ENCODE peak calls at places on chromosomes 7 and 10, in nine cellular contexts. I is mucosa of descending colon; J is DND-41; Y is astrocyte; O is ascending aorta; W is CD8-positive, alpha-beta T cell; C is cardiac fibroblast; M is GM12865; V is tibial artery. P is an unnamed sample.

GRCh38 chr7:93964813-93965212 is 39.3 kb downstream of the BET1 start:
- DNase-seq in I (no peak), J (no peak), Y (no peak), O (no peak), W (no peak), C (no peak), M (no peak), V (no peak), P (no peak)

GRCh38 chr10:95545981-95546380 is 15.2 kb downstream of the SORBS1 start:
- DNase-seq in I (no peak), J (no peak), Y (no peak), O (no peak), W (no peak), C (no peak), M (no peak), V (no peak), P (no peak)

GRCh38 chr10:117409549-117410283 is 34.5 kb upstream of the PDZD8 start:
- DNase-seq in I (no peak), J (no peak), Y (no peak), O (no peak), W (no peak), C (no peak), M (no peak), V (no peak), P (no peak)

GRCh38 chr10:30645340-30645827 is 15.8 kb upstream of the LYZL2 start:
- DNase-seq in I (no peak), J (peak; percentile 20), Y (peak; percentile 55), O (no peak), W (no peak), C (peak; percentile 51), M (no peak), V (no peak), P (peak; percentile 55)

GRCh38 chr10:124918906-124919305 is 23.0 kb upstream of the ZRANB1 start:
- DNase-seq in I (no peak), J (no peak), Y (no peak), O (no peak), W (no peak), C (peak; percentile 24), M (no peak), V (no peak), P (peak; percentile 26)

GRCh38 chr7:73703985-73704639 is 15.4 kb downstream of the STX1A start:
- DNase-seq in I (peak; percentile 82), J (peak; percentile 59), Y (no peak), O (no peak), W (no peak), C (peak; percentile 45), M (no peak), V (no peak), P (peak; percentile 81)

GRCh38 chr10:3427316-3427715 is 254.7 kb upstream of the PITRM1 start:
- DNase-seq in I (no peak), J (no peak), Y (peak; percentile 40), O (no peak), W (no peak), C (no peak), M (no peak), V (no peak), P (no peak)

GRCh38 chr10:29257106-29257783 is 31.6 kb upstream of the LYZL1 start:
- DNase-seq in I (peak; percentile 2), J (no peak), Y (peak; percentile 90), O (no peak), W (no peak), C (peak; percentile 96), M (no peak), V (peak; percentile 91), P (peak; percentile 99)

GRCh38 chr10:89294840-89295239 is 7.0 kb upstream of the IFIT2 start:
- DNase-seq in I (no peak), J (no peak), Y (no peak), O (no peak), W (no peak), C (no peak), M (no peak), V (no peak), P (no peak)

GRCh38 chr10:59181668-59182067 is 5.2 kb downstream of the PHYHIPL start:
- DNase-seq in I (peak; percentile 39), J (no peak), Y (peak; percentile 46), O (no peak), W (no peak), C (peak; percentile 76), M (peak; percentile 76), V (no peak), P (peak; percentile 87)

GRCh38 chr7:6166443-6166871 is 106.0 kb downstream of the CYTH3 start:
- DNase-seq in I (no peak), J (no peak), Y (no peak), O (no peak), W (no peak), C (no peak), M (no peak), V (no peak), P (no peak)

DNA sequence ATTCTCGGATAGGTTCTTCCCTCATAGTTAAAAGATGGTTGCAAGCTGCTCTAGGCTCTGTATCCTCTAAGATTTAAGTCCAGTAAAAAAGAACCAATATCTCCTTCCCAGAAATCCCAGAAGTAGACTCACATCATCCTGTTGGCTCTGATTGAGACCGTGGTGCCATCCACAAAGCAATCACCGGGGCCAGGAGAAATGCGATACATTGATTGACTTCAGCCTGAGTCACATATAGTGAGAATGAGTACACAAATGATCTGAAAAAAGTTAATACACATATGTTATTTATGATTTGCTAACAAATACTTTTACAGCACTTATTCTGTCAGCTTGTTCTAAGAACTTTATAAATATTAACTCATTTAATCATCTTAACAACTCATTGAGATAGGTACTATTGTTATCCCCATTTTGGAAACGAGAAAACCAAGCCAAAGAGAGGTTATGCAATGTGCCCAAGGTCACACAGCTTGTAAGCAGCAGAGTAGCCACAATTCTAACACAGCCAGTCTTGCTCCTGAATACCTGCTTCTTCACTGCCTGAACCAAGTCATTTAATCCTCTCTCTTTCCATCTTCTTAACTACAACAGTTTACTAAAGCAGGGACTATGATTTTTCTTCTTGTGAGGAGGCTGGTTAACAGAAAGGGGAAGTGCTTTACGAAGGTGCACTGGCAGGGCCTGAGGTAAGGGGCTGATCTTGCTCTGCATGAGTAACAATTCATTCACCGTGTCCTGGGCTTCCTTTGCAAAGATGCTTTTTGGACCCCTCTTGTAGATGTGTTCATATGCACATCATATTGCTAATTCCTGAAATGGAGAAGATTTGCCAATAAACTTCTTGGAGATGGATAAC is 177.0 kb downstream of the REEP3 start:
- DNase-seq in I (no peak), J (no peak), Y (no peak), O (no peak), W (no peak), C (no peak), M (peak; percentile 32), V (no peak), P (no peak)
- H3K4me3 ChIP-seq in I (no peak overlapping the region), J (no peak overlapping the region), Y (no peak overlapping the region), O (no peak overlapping the region), W (no peak overlapping the region), C (no peak overlapping the region), M (no peak overlapping the region), V (no peak overlapping the region), P (no peak overlapping the region)

GRCh38 chr7:119929891-119930290 is 343.1 kb upstream of the KCND2 start:
- DNase-seq in I (no peak), J (no peak), Y (peak; percentile 39), O (no peak), W (no peak), C (peak; percentile 13), M (no peak), V (no peak), P (no peak)

GRCh38 chr7:119931230-119931824 is 341.6 kb upstream of the KCND2 start:
- DNase-seq in I (no peak), J (no peak), Y (peak; percentile 37), O (no peak), W (no peak), C (no peak), M (no peak), V (no peak), P (no peak)

GRCh38 chr7:119936876-119937275 is 336.1 kb upstream of the KCND2 start:
- DNase-seq in I (no peak), J (no peak), Y (no peak), O (no peak), W (no peak), C (no peak), M (no peak), V (no peak), P (no peak)

GRCh38 chr7:119937745-119938144 is 335.2 kb upstream of the KCND2 start:
- DNase-seq in I (no peak), J (no peak), Y (no peak), O (no peak), W (no peak), C (no peak), M (no peak), V (no peak), P (no peak)

GRCh38 chr7:119935418-119936025 is 337.5 kb upstream of the KCND2 start:
- DNase-seq in I (no peak), J (no peak), Y (peak; percentile 5), O (no peak), W (no peak), C (peak; percentile 67), M (peak; percentile 45), V (no peak), P (peak; percentile 68)
- TF ChIP-seq CTCF in I (no peak), J (peak; percentile 58), Y (peak; percentile 36), O (no peak), W (no peak), C (peak; percentile 44), M (peak; percentile 26), V (peak; percentile 46), P (peak; percentile 53)

GRCh38 chr10:6165221-6165725 is 37.5 kb upstream of the PFKFB3 start:
- DNase-seq in I (no peak), J (no peak), Y (no peak), O (no peak), W (no peak), C (no peak), M (no peak), V (no peak), P (no peak)
- H3K4me3 ChIP-seq in I (no peak overlapping the region), J (peak overlapping the region; percentile 74), Y (no peak overlapping the region), O (no peak overlapping the region), W (no peak overlapping the region), C (no peak overlapping the region), M (no peak overlapping the region), V (no peak overlapping the region), P (no peak overlapping the region)

GRCh38 chr10:121608669-121609190 is 10.5 kb upstream of the FGFR2 start:
- DNase-seq in I (peak; percentile 75), J (no peak), Y (no peak), O (no peak), W (no peak), C (no peak), M (peak; percentile 18), V (no peak), P (no peak)
- TF ChIP-seq CTCF in I (peak; percentile 93), J (peak; percentile 25), Y (peak; percentile 27), O (peak; percentile 75), W (peak; percentile 3), C (no peak), M (peak; percentile 65), V (peak; percentile 89), P (peak; percentile 37)